ENCODE peak calls at places on chromosomes 7 and 10, in nine cellular contexts. M is mesendoderm; I is activated T-helper 1 cell treated with anti-CD3 and anti-CD28 coated beads, Interleukin-12 subunit alpha, Interleukin-12 subunit beta, Interleukin-2, Interleukin-4 antibody, amounts not matched to agents 30 ng/mL and 10 ng/mL and 1 ng/mL, durations not matched to agents 14 hours and 24 hours and 36 hours; W is NCI-H774; P is COR-L47; X is H54; E is BE2C; Y is Caki2; T is EL. D is an unnamed sample.

GRCh38 chr7:44060948-44061644 is 4.3 kb downstream of the PGAM2 start:
- DNase-seq in M (no peak), I (no peak), W (no peak), P (no peak), X (no peak), E (peak), Y (no peak), T (no peak), D (no peak)

GRCh38 chr10:130028465-130028819 is 64.4 kb upstream of the EBF3 start:
- DNase-seq in M (no peak), I (no peak), W (no peak), P (no peak), X (peak), E (no peak), Y (no peak), T (peak), D (no peak)

GRCh38 chr7:106070567-106071254 is 41.4 kb downstream of the SYPL1 start:
- DNase-seq in M (no peak), I (no peak), W (no peak), P (peak), X (no peak), E (no peak), Y (no peak), T (no peak), D (no peak)

GRCh38 chr7:133230591-133231194 is 22.2 kb upstream of the EXOC4 start:
- DNase-seq in M (peak), I (peak), W (peak), P (peak), X (peak), E (peak), Y (peak), T (peak), D (peak)

GRCh38 chr10:65769828-65770227 is 1156.0 kb upstream of the LRRTM3 start:
- DNase-seq in M (peak), I (no peak), W (no peak), P (no peak), X (no peak), E (no peak), Y (peak), T (no peak), D (no peak)

GRCh38 chr7:127437772-127438330 is 45.3 kb upstream of the ZNF800 start:
- DNase-seq in M (peak), I (no peak), W (no peak), P (no peak), X (peak), E (no peak), Y (peak), T (peak), D (no peak)

GRCh38 chr7:130273081-130273699 is 6.5 kb downstream of the CPA2 start:
- DNase-seq in M (peak), I (no peak), W (no peak), P (no peak), X (no peak), E (no peak), Y (no peak), T (peak), D (peak)

GRCh38 chr10:11625019-11625735 is 13.7 kb upstream of the USP6NL start:
- DNase-seq in M (no peak), I (no peak), W (no peak), P (no peak), X (no peak), E (no peak), Y (no peak), T (no peak), D (no peak)

GRCh38 chr10:680146-680545 is 9.3 kb downstream of the DIP2C start:
- DNase-seq in M (no peak), I (no peak), W (peak), P (peak), X (no peak), E (no peak), Y (no peak), T (no peak), D (no peak)

GRCh38 chr7:1397491-1398327 is 61.6 kb downstream of the MICALL2 start:
- DNase-seq in M (no peak), I (no peak), W (no peak), P (no peak), X (no peak), E (no peak), Y (no peak), T (peak), D (no peak)

GRCh38 chr7:46654546-46655443 is 733.7 kb upstream of the IGFBP3 start:
- DNase-seq in M (no peak), I (no peak), W (no peak), P (no peak), X (no peak), E (no peak), Y (peak), T (peak), D (no peak)

GRCh38 chr7:151520419-151521229 is 929 bp upstream of the RHEB start:
- DNase-seq in M (no peak), I (peak), W (peak), P (no peak), X (peak), E (peak), Y (no peak), T (peak), D (no peak)

GRCh38 chr10:10785627-10786333 is 231.9 kb upstream of the CELF2 start:
- DNase-seq in M (peak), I (no peak), W (no peak), P (no peak), X (no peak), E (no peak), Y (peak), T (peak), D (no peak)

GRCh38 chr10:49177391-49178355 is 10.5 kb downstream of the TMEM273 start:
- DNase-seq in M (no peak), I (peak), W (no peak), P (no peak), X (peak), E (no peak), Y (peak), T (peak), D (no peak)

GRCh38 chr10:64376169-64376568 is 855.0 kb downstream of the REEP3 start:
- DNase-seq in M (peak), I (no peak), W (no peak), P (no peak), X (no peak), E (peak), Y (no peak), T (no peak), D (peak)

GRCh38 chr10:75127481-75127880 is 16.0 kb downstream of the SAMD8 start:
- DNase-seq in M (no peak), I (no peak), W (no peak), P (no peak), X (no peak), E (no peak), Y (no peak), T (peak), D (no peak)

GRCh38 chr10:71520042-71520441 is 123.3 kb downstream of the CDH23 start:
- DNase-seq in M (no peak), I (no peak), W (no peak), P (no peak), X (no peak), E (no peak), Y (no peak), T (peak), D (no peak)

GRCh38 chr10:131453772-131454634 is 142.5 kb upstream of the TCERG1L start:
- DNase-seq in M (peak), I (peak), W (peak), P (no peak), X (peak), E (peak), Y (peak), T (no peak), D (peak)

GRCh38 chr10:134205-134742 is 981 bp upstream of the ZMYND11 start:
- DNase-seq in M (peak), I (peak), W (no peak), P (no peak), X (no peak), E (no peak), Y (peak), T (peak), D (peak)

GRCh38 chr7:7201583-7202374 is 19.4 kb downstream of the C1GALT1 start:
- DNase-seq in M (peak), I (peak), W (no peak), P (no peak), X (no peak), E (peak), Y (no peak), T (no peak), D (peak)

GRCh38 chr10:113454341-113455061 is 98.4 kb upstream of the HABP2 start:
- DNase-seq in M (peak), I (no peak), W (no peak), P (peak), X (peak), E (peak), Y (peak), T (peak), D (peak)

D was measured in ELF-1.